ENCODE peak calls at places on chromosomes 5 and 9, in nine cellular contexts. B is iris pigment epithelial cell; Y is mammary epithelial cell; G is astrocyte of the spinal cord; C is naive B cell; J is NCI-H2029 treated with DMSO at 0.1 percent for 48 hours; F is stimulated activated CD4-positive, alpha-beta T cell treated with anti-CD3 and anti-CD28 coated beads, Interleukin-1b, Interleukin-23, amount 100 ng/mL, for 4 hours; E is cardiac muscle cell; I is activated naive CD8-positive, alpha-beta T cell treated with anti-CD3 and anti-CD28 coated beads, Interleukin-2, amount 10 ng/mL, durations not matched to agents 7 days and 5 days. A is an unnamed sample.

GRCh38 chr9:86036555-86036954 is 62.8 kb downstream of the GOLM1 start:
- DNase-seq in F (no peak), Y (no peak), G (no peak), J (peak), C (no peak), B (no peak), E (no peak), I (no peak), A (no peak)

GRCh38 chr9:90007516-90008430 is 403.0 kb downstream of the GADD45G start:
- DNase-seq in J (no peak), C (no peak), E (peak), B (peak), I (no peak), F (no peak), Y (peak), G (peak), A (no peak)

GRCh38 chr5:31957151-31957550 is 217.0 kb downstream of the GOLPH3 start:
- DNase-seq in G (no peak), Y (no peak), F (no peak), C (no peak), J (no peak), B (no peak), I (no peak), E (no peak), A (no peak)

GRCh38 chr5:3606121-3606831 is 10.6 kb downstream of the IRX1 start:
- DNase-seq in J (no peak), G (no peak), C (no peak), Y (no peak), B (no peak), E (no peak), F (no peak), I (no peak), A (peak)

GRCh38 chr5:62112689-62113220 is 193.3 kb upstream of the KIF2A start:
- DNase-seq in Y (no peak), B (no peak), E (no peak), C (no peak), G (no peak), I (no peak), J (no peak), F (no peak), A (no peak)

GRCh38 chr9:19102181-19102630 is 498 bp downstream of the HAUS6 start:
- DNase-seq in F (peak), C (no peak), Y (peak), I (peak), B (no peak), G (no peak), E (peak), J (no peak), A (peak)

GRCh38 chr9:111451570-111451969 is 32.6 kb downstream of the ECPAS start:
- DNase-seq in J (no peak), Y (no peak), B (peak), E (no peak), I (no peak), C (no peak), F (no peak), G (peak), A (no peak)

GRCh38 chr9:21030389-21031035 is 928 bp downstream of the HACD4 start:
- DNase-seq in E (peak), J (no peak), G (peak), I (no peak), B (peak), F (no peak), Y (no peak), C (peak), A (no peak)

GRCh38 chr5:136032564-136032963 is 3.8 kb downstream of the TGFBI start:
- DNase-seq in B (peak), I (no peak), Y (peak), J (no peak), G (no peak), F (no peak), C (no peak), E (peak), A (no peak)